ENCODE peak calls at places on chromosomes 6 and 20, in five cellular contexts. K is kidney tubule cell, T is Ammon's horn, O is activated T-helper 1 cell treated with Interleukin-2 at 50 U/mL for 16 hours, B is KBM-7. F is an unnamed sample.

GRCh38 chr6:134074151-134074712 is 21.8 kb upstream of the SLC2A12 start:
- DNase-seq in K (no peak), T (peak), O (no peak), B (no peak), F (no peak)

GRCh38 chr20:63551068-63551467 is 2.9 kb upstream of the FNDC11 start:
- DNase-seq in K (no peak), T (no peak), O (no peak), B (no peak), F (no peak)

GRCh38 chr20:33979094-33979493 is 14.6 kb upstream of the RALY start:
- DNase-seq in K (no peak), T (no peak), O (no peak), B (no peak), F (no peak)

GRCh38 chr6:131210469-131210868 is 75.2 kb downstream of the AKAP7 start:
- DNase-seq in K (no peak), T (no peak), O (no peak), B (no peak), F (no peak)

GRCh38 chr6:108115598-108116058 is 41.1 kb upstream of the OSTM1 start:
- DNase-seq in K (peak), T (peak), O (no peak), B (no peak), F (no peak)

GRCh38 chr6:136079701-136080565 is 170.2 kb downstream of the MTFR2 start:
- DNase-seq in K (no peak), T (no peak), O (no peak), B (no peak), F (no peak)

GRCh38 chr6:158849899-158850806 is 31.0 kb upstream of the EZR start:
- DNase-seq in K (peak), T (no peak), O (peak), B (peak), F (no peak)

GRCh38 chr6:116511424-116512131 is at the start of gene CALHM5:
- DNase-seq in K (peak), T (peak), O (no peak), B (no peak), F (no peak)

GRCh38 chr6:98995116-98995515 is 47.4 kb upstream of the FBXL4 start:
- DNase-seq in K (no peak), T (no peak), O (no peak), B (no peak), F (no peak)

GRCh38 chr20:7790189-7790588 is 150.1 kb downstream of the HAO1 start:
- DNase-seq in K (peak), T (no peak), O (no peak), B (no peak), F (no peak)

GRCh38 chr6:81790034-81790433 is 37.6 kb upstream of the TENT5A start:
- DNase-seq in K (no peak), T (no peak), O (no peak), B (no peak), F (no peak)

GRCh38 chr6:23446394-23447001 is 679.5 kb upstream of the NRSN1 start:
- DNase-seq in K (peak), T (peak), O (no peak), B (no peak), F (peak)

GRCh38 chr20:4633780-4634179 is 87.9 kb upstream of the PRND start:
- DNase-seq in K (peak), T (no peak), O (no peak), B (no peak), F (no peak)

GRCh38 chr20:47782091-47782490 is 3.2 kb downstream of the SULF2 start:
- DNase-seq in K (no peak), T (no peak), O (no peak), B (no peak), F (no peak)

GRCh38 chr6:16805190-16805860 is 44.1 kb upstream of the ATXN1 start:
- DNase-seq in K (no peak), T (no peak), O (no peak), B (no peak), F (no peak)

GRCh38 chr20:48831702-48832422 is 4.1 kb upstream of the PREX1 start:
- DNase-seq in K (peak), T (no peak), O (no peak), B (peak), F (no peak)

GRCh38 chr6:139336488-139336887 is 38.0 kb downstream of the CITED2 start:
- DNase-seq in K (peak), T (no peak), O (no peak), B (no peak), F (no peak)

GRCh38 chr6:27422651-27423332 is 34.2 kb downstream of the ZNF391 start:
- DNase-seq in K (no peak), T (no peak), O (no peak), B (no peak), F (no peak)

GRCh38 chr6:110776413-110776812 is 38.9 kb downstream of the CDK19 start:
- DNase-seq in K (no peak), T (no peak), O (no peak), B (no peak), F (no peak)

F was measured in Kasumi-1.